ENCODE peak calls at places on chromosomes 2 and 18, in four cellular contexts. Q, B, H and Y are unnamed samples.

GRCh38 chr2:111046670-111047069 is 74.0 kb upstream of the BCL2L11 start:
- DNase-seq in B (no peak), H (no peak), Q (no peak), Y (no peak)

GRCh38 chr2:24121469-24121868 is 1.7 kb downstream of the PFN4 start:
- DNase-seq in B (no peak), Q (no peak), H (no peak), Y (no peak)

GRCh38 chr18:70289351-70290330 is 796 bp downstream of the SOCS6 start:
- DNase-seq in H (peak; percentile 44), Q (peak; percentile 49), B (no peak), Y (peak; percentile 46)

GRCh38 chr2:10576456-10576855 is 113.3 kb downstream of the NOL10 start:
- DNase-seq in B (no peak), H (no peak), Q (no peak), Y (no peak)

GRCh38 chr2:150679456-150680120 is 192.1 kb upstream of the RND3 start:
- DNase-seq in B (no peak), Q (no peak), H (no peak), Y (no peak)

GRCh38 chr2:59233448-59233847 is 992.3 kb upstream of the FANCL start:
- DNase-seq in H (no peak), B (no peak), Q (no peak), Y (no peak)

GRCh38 chr2:50143822-50144575 is 887.9 kb downstream of the NRXN1 start:
- DNase-seq in Q (no peak), H (peak; percentile 8), B (peak; percentile 28), Y (no peak)

GRCh38 chr2:27989149-27989548 is 98.6 kb downstream of the BABAM2 start:
- DNase-seq in B (no peak), Q (no peak), H (no peak), Y (no peak)

GRCh38 chr18:66867653-66868052 is 263.8 kb upstream of the CDH19 start:
- DNase-seq in B (no peak), H (no peak), Q (no peak), Y (no peak)

GRCh38 chr2:200026838-200027237 is 71.5 kb downstream of the MAIP1 start:
- DNase-seq in H (no peak), B (no peak), Q (no peak), Y (no peak)

GRCh38 chr2:18362696-18363095 is 197.8 kb downstream of the RDH14 start:
- DNase-seq in H (no peak), Q (no peak), B (no peak), Y (no peak)

GRCh38 chr2:66334237-66335054 is 100.5 kb upstream of the MEIS1 start:
- DNase-seq in Q (no peak), B (no peak), H (peak; percentile 68), Y (no peak)

GRCh38 chr18:49561377-49562193 is at the start of gene LIPG:
- DNase-seq in H (peak; percentile 83), B (peak; percentile 31), Q (peak; percentile 85), Y (peak; percentile 50)